ENCODE peak calls at places on chromosome 3, in four cellular contexts. J, Y, G and L are unnamed samples.

GRCh38 chr3:71035314-71035713 is 548.2 kb downstream of the FOXP1 start:
- DNase-seq in J (no peak), Y (no peak), G (no peak), L (no peak)

GRCh38 chr3:49020335-49021212 is 1.3 kb upstream of the NDUFAF3 start:
- DNase-seq in J (peak), Y (peak), G (peak), L (peak)

GRCh38 chr3:51530485-51530884 is 8.0 kb upstream of the RAD54L2 start:
- DNase-seq in J (no peak), Y (no peak), G (no peak), L (no peak)

GRCh38 chr3:29170894-29171582 is 109.8 kb upstream of the RBMS3 start:
- DNase-seq in J (no peak), Y (no peak), G (no peak), L (no peak)

GRCh38 chr3:177824190-177824786 is 627.0 kb upstream of the TBL1XR1 start:
- DNase-seq in J (peak), Y (peak), G (no peak), L (no peak)

GRCh38 chr3:115341208-115341607 is 194.1 kb upstream of the ZBTB20 start:
- DNase-seq in J (no peak), Y (no peak), G (no peak), L (no peak)

GRCh38 chr3:43621406-43621973 is 321 bp downstream of the ANO10 start:
- DNase-seq in J (peak), Y (no peak), G (no peak), L (peak)

GRCh38 chr3:128548426-128549282 is 55.7 kb upstream of the GATA2 start:
- DNase-seq in J (no peak), Y (no peak), G (no peak), L (no peak)

GRCh38 chr3:152307829-152308474 is 39.2 kb downstream of the MBNL1 start:
- DNase-seq in J (no peak), Y (no peak), G (no peak), L (no peak)

GRCh38 chr3:15665510-15666150 is 64.1 kb downstream of the BTD start:
- DNase-seq in J (no peak), Y (no peak), G (no peak), L (no peak)

GRCh38 chr3:41137686-41138111 is 61.6 kb upstream of the CTNNB1 start:
- DNase-seq in J (no peak), Y (no peak), G (no peak), L (no peak)

GRCh38 chr3:177498037-177498857 is 301.0 kb upstream of the TBL1XR1 start:
- DNase-seq in J (peak), Y (no peak), G (no peak), L (no peak)

GRCh38 chr3:47425959-47426358 is 45.1 kb downstream of the PTPN23 start:
- DNase-seq in J (no peak), Y (no peak), G (no peak), L (no peak)

GRCh38 chr3:112976001-112976400 is 1.1 kb upstream of the CD200R1 start:
- DNase-seq in J (no peak), Y (no peak), G (no peak), L (no peak)

GRCh38 chr3:112974178-112974517 is 755 bp downstream of the CD200R1 start:
- DNase-seq in J (no peak), Y (no peak), G (no peak), L (no peak)

GRCh38 chr3:112974894-112975293 is at the start of gene CD200R1:
- DNase-seq in J (no peak), Y (no peak), G (peak), L (no peak)

GRCh38 chr3:112973325-112974177 is 1.4 kb downstream of the CD200R1 start:
- DNase-seq in J (no peak), Y (no peak), G (peak), L (no peak)

GRCh38 chr3:112972158-112972557 is 2.7 kb downstream of the CD200R1 start:
- DNase-seq in J (no peak), Y (no peak), G (no peak), L (no peak)
- TF ChIP-seq CTCF in J (no peak), Y (no peak), G (peak), L (no peak)

GRCh38 chr3:113210608-113211369 is 568 bp upstream of the BOC start:
- DNase-seq in J (peak), Y (no peak), G (no peak), L (no peak)

GRCh38 chr3:113214227-113214626 is 2.9 kb downstream of the BOC start:
- DNase-seq in J (no peak), Y (no peak), G (no peak), L (no peak)

GRCh38 chr3:113212845-113213375 is 1.6 kb downstream of the BOC start:
- DNase-seq in J (no peak), Y (no peak), G (no peak), L (no peak)

GRCh38 chr3:113212155-113212844 is 943 bp downstream of the BOC start:
- DNase-seq in J (peak), Y (peak), G (no peak), L (peak)

DNA sequence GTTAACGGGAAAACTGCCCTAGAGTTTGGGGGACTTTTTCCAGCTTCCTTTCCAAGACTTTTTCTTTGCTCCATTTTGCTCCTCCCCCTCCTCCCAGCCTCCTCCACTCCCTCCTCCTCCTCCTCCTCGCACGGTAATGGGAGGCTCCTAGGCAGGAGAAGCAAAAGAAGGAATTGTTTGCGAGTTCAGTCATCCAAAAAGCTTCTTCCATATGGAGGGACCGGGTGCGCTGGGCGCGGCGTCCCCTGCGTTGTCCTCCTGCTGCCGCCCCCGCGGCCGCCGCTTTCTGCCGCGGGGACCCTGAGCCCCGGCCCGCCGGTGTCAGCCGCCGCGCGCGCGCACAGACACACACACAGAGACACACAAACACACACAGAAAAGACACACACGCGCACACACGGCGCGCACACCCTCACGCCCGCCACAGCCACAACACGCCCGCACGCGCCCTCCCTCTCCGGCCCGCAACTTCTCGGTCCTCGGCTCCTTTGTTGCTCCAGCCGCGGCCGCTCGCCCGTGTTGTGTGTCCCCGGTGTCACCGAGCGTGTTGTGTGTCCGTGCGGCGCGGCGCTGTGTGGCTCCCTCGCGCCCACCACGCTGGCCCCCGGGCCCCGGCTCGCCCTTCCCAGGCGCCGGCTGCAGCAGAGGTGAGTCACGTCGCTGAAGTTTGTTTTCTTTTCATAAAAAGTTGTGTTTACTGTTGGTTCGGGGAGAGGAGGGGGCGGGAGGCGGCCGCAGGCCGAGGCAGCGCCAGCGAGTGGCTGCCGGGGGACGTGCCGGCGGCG is at the start of gene BOC:
- DNase-seq in J (peak), Y (peak), G (peak), L (peak)
- TF ChIP-seq CTCF in J (no peak), Y (no peak), G (no peak), L (no peak)

DNA sequence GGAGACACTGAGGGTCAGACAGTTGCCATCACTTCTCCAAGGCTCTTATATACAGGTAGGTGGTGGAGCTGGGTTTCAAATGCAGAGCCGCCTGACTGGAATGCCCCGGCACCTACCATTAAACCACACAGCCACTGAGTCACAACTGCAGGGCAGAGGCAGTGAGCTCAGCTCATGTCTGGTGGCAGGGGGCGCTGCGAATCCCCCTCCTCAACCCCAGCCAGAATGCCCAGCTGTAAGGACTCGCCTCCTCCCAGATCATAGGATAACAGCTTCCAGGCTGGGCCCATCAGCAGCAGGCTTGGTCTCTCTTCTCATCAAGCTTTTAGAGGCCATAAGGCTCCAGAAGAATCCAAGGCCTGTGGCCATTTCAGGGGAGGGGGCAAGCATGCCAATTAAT is 26.4 kb downstream of the ADCY5 start:
- DNase-seq in J (no peak), Y (no peak), G (no peak), L (no peak)
- TF ChIP-seq CTCF in J (no peak), Y (no peak), G (no peak), L (no peak)

GRCh38 chr3:52872245-52872644 is 25.1 kb downstream of the STIMATE start:
- DNase-seq in J (no peak), Y (no peak), G (no peak), L (no peak)

GRCh38 chr3:52874869-52875588 is 22.3 kb downstream of the STIMATE start:
- DNase-seq in J (no peak), Y (no peak), G (no peak), L (no peak)

GRCh38 chr3:52874160-52874701 is 23.1 kb downstream of the STIMATE start:
- DNase-seq in J (no peak), Y (no peak), G (no peak), L (no peak)

GRCh38 chr3:52871761-52872160 is 25.6 kb downstream of the STIMATE start:
- DNase-seq in J (no peak), Y (no peak), G (no peak), L (no peak)

GRCh38 chr3:52873433-52874159 is 23.8 kb downstream of the STIMATE start:
- DNase-seq in J (no peak), Y (no peak), G (no peak), L (no peak)
- TF ChIP-seq CTCF in J (no peak), Y (no peak), G (no peak), L (no peak)

DNA sequence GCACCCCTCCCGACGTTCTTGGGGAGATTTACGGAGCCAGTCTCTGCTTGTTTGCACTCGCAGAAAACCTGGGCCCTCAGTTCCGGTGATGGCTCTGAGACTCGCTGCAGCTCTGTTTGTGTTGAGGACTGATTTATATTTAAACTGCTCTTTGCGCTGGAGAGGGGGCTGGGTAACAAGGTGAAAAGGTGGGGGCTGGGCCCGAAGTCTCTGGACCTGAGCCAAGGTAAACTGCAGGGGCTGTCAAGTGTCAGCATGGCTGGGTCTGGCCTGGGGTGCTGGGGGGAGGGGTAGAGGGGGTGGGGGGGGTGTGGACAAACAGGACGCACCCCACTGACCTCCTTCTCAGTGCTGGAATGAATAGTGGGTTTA is 643 bp upstream of the SLCO2A1 start:
- DNase-seq in J (peak), Y (no peak), G (no peak), L (no peak)
- TF ChIP-seq CTCF in J (no peak), Y (no peak), G (no peak), L (no peak)

GRCh38 chr3:185937689-185938374 is at the start of gene TRA2B:
- DNase-seq in J (peak), Y (peak), G (peak), L (peak)
- TF ChIP-seq CTCF in J (no peak), Y (peak), G (peak), L (no peak)

DNA sequence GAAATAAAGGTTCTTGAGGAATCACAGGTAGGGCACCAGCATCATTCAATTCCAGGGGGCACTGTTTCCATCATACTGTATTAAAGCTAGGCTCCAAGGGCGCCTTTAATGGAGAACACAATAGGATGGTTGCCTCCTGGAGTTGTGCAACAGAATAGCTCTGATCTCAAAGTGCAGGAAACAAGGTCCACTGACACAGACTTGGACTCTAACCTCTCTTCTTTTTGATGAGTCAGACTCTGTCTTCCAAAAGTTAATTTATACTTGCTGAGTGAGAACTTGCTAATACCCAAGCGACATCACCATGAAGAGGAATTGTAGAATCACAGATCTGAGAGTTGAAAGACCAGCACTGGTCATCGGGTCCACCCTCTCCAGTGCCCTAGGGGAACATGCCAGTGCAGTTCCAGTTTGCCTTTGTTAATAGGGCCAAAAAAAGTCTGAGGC is 94.4 kb upstream of the PHLDB2 start:
- DNase-seq in J (no peak), Y (no peak), G (no peak), L (no peak)
- TF ChIP-seq CTCF in J (no peak), Y (no peak), G (no peak), L (no peak)